ENCODE peak calls at places on chromosomes 4 and X, in seven cellular contexts. V, K, C, Z, M, L and O are unnamed samples.

GRCh38 chr4:152501846-152502536 is 33.9 kb downstream of the FBXW7 start:
- DNase-seq in V (no peak), K (no peak), C (no peak), Z (no peak), M (no peak), L (no peak), O (no peak)

GRCh38 chr4:139619644-139620043 is 46.0 kb upstream of the MGST2 start:
- DNase-seq in V (peak; percentile 42), K (no peak), C (no peak), Z (no peak), M (no peak), L (no peak), O (no peak)

GRCh38 chrX:13223868-13224555 is 95.8 kb downstream of the ATXN3L start:
- DNase-seq in V (peak; percentile 89), K (no peak), C (no peak), Z (peak; percentile 1), M (no peak), L (no peak), O (no peak)

GRCh38 chrX:9988762-9989161 is 21.6 kb downstream of the CLDN34 start:
- DNase-seq in V (no peak), K (no peak), C (no peak), Z (no peak), M (no peak), L (no peak), O (no peak)

GRCh38 chr4:109025471-109026076 is 262.7 kb upstream of the ETNPPL start:
- DNase-seq in V (no peak), K (no peak), C (no peak), Z (no peak), M (no peak), L (no peak), O (no peak)

GRCh38 chr4:71361476-71361875 is 22.7 kb downstream of the SLC4A4 start:
- DNase-seq in V (no peak), K (no peak), C (no peak), Z (no peak), M (no peak), L (no peak), O (no peak)

GRCh38 chrX:120228187-120228908 is 22.3 kb upstream of the ZBTB33 start:
- DNase-seq in V (no peak), K (no peak), C (no peak), Z (no peak), M (no peak), L (no peak), O (no peak)

GRCh38 chr4:117164338-117164737 is 79.0 kb upstream of the TRAM1L1 start:
- DNase-seq in V (no peak), K (no peak), C (no peak), Z (no peak), M (no peak), L (no peak), O (no peak)

GRCh38 chrX:55488559-55489314 is 911 bp downstream of the USP51 start:
- DNase-seq in V (no peak), K (peak; percentile 56), C (peak; percentile 58), Z (peak; percentile 58), M (peak; percentile 70), L (peak; percentile 60), O (peak; percentile 79)

GRCh38 chr4:8644461-8644891 is 51.9 kb downstream of the CPZ start:
- DNase-seq in V (no peak), K (no peak), C (no peak), Z (no peak), M (no peak), L (no peak), O (peak; percentile 28)

GRCh38 chrX:49842603-49843002 is 13.5 kb downstream of the PAGE4 start:
- DNase-seq in V (no peak), K (no peak), C (no peak), Z (no peak), M (no peak), L (no peak), O (no peak)

GRCh38 chr4:147025042-147025441 is 79.4 kb upstream of the TTC29 start:
- DNase-seq in V (no peak), K (no peak), C (no peak), Z (no peak), M (no peak), L (no peak), O (no peak)

GRCh38 chr4:145861331-145862318 is 77.0 kb downstream of the ZNF827 start:
- DNase-seq in V (no peak), K (peak; percentile 56), C (no peak), Z (no peak), M (peak; percentile 74), L (no peak), O (no peak)

GRCh38 chr4:15648600-15648999 is 6.6 kb downstream of the FBXL5 start:
- DNase-seq in V (no peak), K (no peak), C (no peak), Z (no peak), M (no peak), L (no peak), O (no peak)

GRCh38 chrX:20739038-20739745 is 472.5 kb upstream of the RPS6KA3 start:
- DNase-seq in V (no peak), K (no peak), C (no peak), Z (no peak), M (no peak), L (no peak), O (no peak)

GRCh38 chr4:80619070-80619674 is 283.6 kb downstream of the CFAP299 start:
- DNase-seq in V (no peak), K (no peak), C (no peak), Z (no peak), M (peak; percentile 6), L (no peak), O (no peak)

GRCh38 chr4:184237612-184238011 is 19.9 kb upstream of the ENPP6 start:
- DNase-seq in V (no peak), K (no peak), C (peak; percentile 24), Z (no peak), M (no peak), L (peak; percentile 53), O (no peak)

GRCh38 chr4:113222006-113222405 is 172.6 kb downstream of the ANK2 start:
- DNase-seq in V (no peak), K (no peak), C (no peak), Z (no peak), M (no peak), L (no peak), O (no peak)

GRCh38 chrX:143934542-143934941 is 50.7 kb downstream of the UBE2NL start:
- DNase-seq in V (no peak), K (no peak), C (no peak), Z (no peak), M (no peak), L (no peak), O (no peak)

GRCh38 chr4:26860922-26861433 is 337 bp downstream of the STIM2 start:
- DNase-seq in V (no peak), K (peak; percentile 50), C (peak; percentile 63), Z (peak; percentile 33), M (peak; percentile 65), L (peak; percentile 76), O (peak; percentile 54)

GRCh38 chr4:53932784-53933183 is 131.6 kb downstream of the CHIC2 start:
- DNase-seq in V (no peak), K (no peak), C (no peak), Z (no peak), M (no peak), L (no peak), O (no peak)

GRCh38 chrX:141142946-141143345 is 34.0 kb downstream of the LDOC1 start:
- DNase-seq in V (no peak), K (no peak), C (no peak), Z (no peak), M (no peak), L (no peak), O (no peak)

GRCh38 chr4:153153339-153153851 is 50.8 kb upstream of the TRIM2 start:
- DNase-seq in V (peak; percentile 36), K (peak; percentile 41), C (peak; percentile 80), Z (peak; percentile 37), M (peak; percentile 57), L (peak; percentile 81), O (peak; percentile 28)

GRCh38 chr4:95362906-95363578 is 185.7 kb downstream of the UNC5C start:
- DNase-seq in V (no peak), K (no peak), C (peak; percentile 5), Z (peak; percentile 7), M (peak; percentile 7), L (peak; percentile 4), O (no peak)

GRCh38 chrX:154541896-154542722 is 4.5 kb downstream of the G6PD start:
- DNase-seq in V (peak; percentile 93), K (peak; percentile 81), C (peak; percentile 51), Z (no peak), M (peak; percentile 63), L (peak; percentile 60), O (no peak)

GRCh38 chr4:70544279-70544870 is 26.0 kb downstream of the AMTN start:
- DNase-seq in V (no peak), K (no peak), C (no peak), Z (no peak), M (no peak), L (no peak), O (no peak)

GRCh38 chrX:98962996-98963395 is 1447.1 kb downstream of the PCDH19 start:
- DNase-seq in V (no peak), K (no peak), C (no peak), Z (no peak), M (no peak), L (no peak), O (no peak)

GRCh38 chr4:41538017-41538733 is at the start of gene LIMCH1:
- DNase-seq in V (no peak), K (peak; percentile 39), C (no peak), Z (no peak), M (peak; percentile 7), L (no peak), O (peak; percentile 48)

GRCh38 chr4:71430609-71431008 is 91.8 kb downstream of the SLC4A4 start:
- DNase-seq in V (no peak), K (no peak), C (no peak), Z (no peak), M (no peak), L (no peak), O (no peak)

GRCh38 chr4:28082686-28083390 is 1222.2 kb downstream of the STIM2 start:
- DNase-seq in V (no peak), K (no peak), C (no peak), Z (no peak), M (no peak), L (no peak), O (no peak)

GRCh38 chrX:77446029-77446585 is 1.1 kb upstream of the FGF16 start:
- DNase-seq in V (no peak), K (no peak), C (peak; percentile 37), Z (no peak), M (peak; percentile 48), L (peak; percentile 22), O (no peak)

GRCh38 chr4:140028676-140029407 is 125.1 kb downstream of the MAML3 start:
- DNase-seq in V (peak; percentile 34), K (no peak), C (no peak), Z (no peak), M (no peak), L (no peak), O (no peak)

GRCh38 chrX:13487731-13488505 is 81.5 kb upstream of the EGFL6 start:
- DNase-seq in V (peak; percentile 95), K (peak; percentile 31), C (peak; percentile 11), Z (peak; percentile 69), M (peak; percentile 54), L (peak; percentile 49), O (peak; percentile 43)

GRCh38 chrX:49053223-49054072 is 5.4 kb upstream of the CCDC120 start:
- DNase-seq in V (no peak), K (peak; percentile 56), C (peak; percentile 71), Z (peak; percentile 54), M (peak; percentile 73), L (peak; percentile 81), O (peak; percentile 53)